ENCODE peak calls at places on chromosomes 7 and 10, in five cellular contexts. J is left lung, D is SK-N-SH, Z is IMR-90, F is cardiac muscle cell. X is an unnamed sample.

GRCh38 chr10:55358539-55358938 is 557.5 kb upstream of the PCDH15 start:
- DNase-seq in J (no peak), D (no peak), Z (no peak), F (no peak), X (no peak)

GRCh38 chr7:149771199-149771636 is 2.2 kb downstream of the ZNF467 start:
- DNase-seq in J (peak; percentile 53), D (no peak), Z (no peak), F (no peak), X (no peak)

GRCh38 chr10:132452216-132452650 is 55.2 kb downstream of the PWWP2B start:
- DNase-seq in J (no peak), D (no peak), Z (no peak), F (no peak), X (no peak)

GRCh38 chr7:81715984-81716588 is 53.8 kb downstream of the HGF start:
- DNase-seq in J (no peak), D (peak; percentile 28), Z (peak; percentile 53), F (peak; percentile 52), X (peak; percentile 15)

GRCh38 chr7:74407958-74408357 is 45.7 kb upstream of the GTF2IRD1 start:
- DNase-seq in J (no peak), D (no peak), Z (no peak), F (no peak), X (no peak)

GRCh38 chr7:82444220-82445049 is 858 bp upstream of the CACNA2D1 start:
- DNase-seq in J (no peak), D (no peak), Z (no peak), F (no peak), X (no peak)

GRCh38 chr7:85426487-85426960 is 239.7 kb upstream of the SEMA3D start:
- DNase-seq in J (peak; percentile 56), D (no peak), Z (peak; percentile 29), F (peak; percentile 16), X (no peak)

GRCh38 chr10:92692697-92693533 is 3.2 kb downstream of the HHEX start:
- DNase-seq in J (no peak), D (no peak), Z (no peak), F (no peak), X (no peak)

GRCh38 chr7:146961617-146962016 is 845.0 kb downstream of the CNTNAP2 start:
- DNase-seq in J (no peak), D (no peak), Z (no peak), F (peak; percentile 85), X (no peak)

GRCh38 chr7:130288168-130288567 is 4.8 kb upstream of the CPA4 start:
- DNase-seq in J (no peak), D (no peak), Z (no peak), F (no peak), X (no peak)

GRCh38 chr10:79074732-79075131 is 6.0 kb downstream of the ZMIZ1 start:
- DNase-seq in J (no peak), D (peak; percentile 68), Z (no peak), F (no peak), X (no peak)

GRCh38 chr7:75639071-75639892 is 99.5 kb downstream of the HIP1 start:
- DNase-seq in J (peak; percentile 43), D (peak; percentile 93), Z (peak; percentile 22), F (peak; percentile 65), X (peak; percentile 76)

GRCh38 chr10:20635545-20635944 is 261.6 kb downstream of the NEBL start:
- DNase-seq in J (no peak), D (peak; percentile 6), Z (no peak), F (no peak), X (no peak)

GRCh38 chr7:109126404-109127050 is 556.9 kb downstream of the DNAJB9 start:
- DNase-seq in J (no peak), D (no peak), Z (no peak), F (peak; percentile 12), X (no peak)

GRCh38 chr10:10259013-10259412 is 758.7 kb upstream of the CELF2 start:
- DNase-seq in J (no peak), D (no peak), Z (no peak), F (no peak), X (no peak)

GRCh38 chr7:128103498-128104108 is 72.4 kb upstream of the LRRC4 start:
- DNase-seq in J (no peak), D (peak; percentile 66), Z (no peak), F (peak; percentile 76), X (no peak)

GRCh38 chr7:68697821-68698280 is 900.4 kb upstream of the AUTS2 start:
- DNase-seq in J (no peak), D (peak; percentile 71), Z (peak; percentile 32), F (peak; percentile 30), X (no peak)

GRCh38 chr10:126928252-126928651 is 23.0 kb downstream of the DOCK1 start:
- DNase-seq in J (no peak), D (no peak), Z (no peak), F (no peak), X (no peak)

GRCh38 chr7:158650821-158651225 is 53.8 kb downstream of the NCAPG2 start:
- DNase-seq in J (no peak), D (no peak), Z (peak; percentile 66), F (peak; percentile 83), X (no peak)

GRCh38 chr10:124380256-124380995 is 38.3 kb downstream of the OAT start:
- DNase-seq in J (no peak), D (peak; percentile 4), Z (no peak), F (no peak), X (no peak)

GRCh38 chr10:96998329-96998888 is 166.3 kb downstream of the LCOR start:
- DNase-seq in J (no peak), D (no peak), Z (peak; percentile 87), F (peak; percentile 79), X (no peak)

GRCh38 chr7:78770422-78771410 is 682.8 kb downstream of the MAGI2 start:
- DNase-seq in J (no peak), D (peak; percentile 47), Z (peak; percentile 71), F (no peak), X (peak; percentile 55)

GRCh38 chr10:96665306-96665705 is 55.0 kb downstream of the PIK3AP1 start:
- DNase-seq in J (no peak), D (no peak), Z (peak; percentile 79), F (no peak), X (no peak)

DNA sequence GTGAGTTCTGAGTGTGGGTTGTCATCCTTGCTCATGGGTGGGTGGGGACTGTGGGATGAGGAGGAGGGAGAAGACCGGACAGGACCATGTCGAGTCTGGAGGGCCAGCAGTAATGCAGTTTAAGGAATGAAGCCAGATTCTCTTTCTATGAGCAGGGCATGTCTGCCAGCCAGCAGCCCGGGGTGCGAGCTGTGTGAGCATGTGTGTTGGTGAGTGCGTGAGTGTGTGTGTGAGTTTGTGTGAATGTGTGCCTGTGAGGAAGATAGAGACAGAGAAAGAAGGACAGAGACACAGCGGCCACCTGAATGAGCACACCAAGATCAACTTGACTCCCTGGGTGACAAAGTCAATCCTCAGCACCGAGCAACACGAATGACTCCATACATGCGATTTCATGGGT is 52.3 kb downstream of the ADARB2 start:
- DNase-seq in J (no peak), D (no peak), Z (no peak), F (no peak), X (no peak)
- H3K9me3 ChIP-seq in J (no peaks in the 10 kb centered on the region), D (no peaks in the 10 kb centered on the region), Z (peaks cover 39% of the 10 kb centered on the region), F (no peaks in the 10 kb centered on the region), X (no peaks in the 10 kb centered on the region)

GRCh38 chr10:71372882-71373495 is 23.7 kb upstream of the CDH23 start:
- DNase-seq in J (no peak), D (no peak), Z (no peak), F (no peak), X (no peak)

GRCh38 chr10:71374481-71375233 is 22.1 kb upstream of the CDH23 start:
- DNase-seq in J (no peak), D (no peak), Z (no peak), F (no peak), X (no peak)

GRCh38 chr10:71369602-71370001 is 27.1 kb upstream of the CDH23 start:
- DNase-seq in J (no peak), D (no peak), Z (no peak), F (no peak), X (no peak)

GRCh38 chr10:71370031-71370430 is 26.7 kb upstream of the CDH23 start:
- DNase-seq in J (no peak), D (no peak), Z (no peak), F (no peak), X (no peak)

DNA sequence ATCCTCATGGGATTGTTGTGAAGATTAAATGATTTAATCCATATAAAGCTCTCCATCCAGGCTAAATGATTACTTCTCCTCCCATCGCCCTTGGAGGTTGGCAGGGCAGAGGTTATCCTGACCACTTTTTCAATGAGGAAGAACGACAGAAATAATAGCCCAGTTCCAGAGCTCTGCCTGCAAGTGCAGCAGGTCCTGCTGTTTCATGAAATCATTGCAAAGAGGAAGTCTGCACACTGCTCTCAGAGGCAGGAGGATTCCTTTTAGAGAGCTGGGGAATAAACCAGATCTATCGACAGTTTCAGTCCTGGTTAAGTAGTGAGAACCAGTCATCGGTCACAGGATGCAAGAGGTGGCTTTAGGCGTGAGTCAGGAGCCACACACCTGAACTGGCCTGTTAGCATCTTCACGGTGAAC is 25.0 kb upstream of the CDH23 start:
- DNase-seq in J (no peak), D (no peak), Z (no peak), F (no peak), X (no peak)
- H3K4me3 ChIP-seq in J (no peak overlapping the region), D (no peak overlapping the region), Z (no peak overlapping the region), F (no peak overlapping the region), X (no peak overlapping the region)

DNA sequence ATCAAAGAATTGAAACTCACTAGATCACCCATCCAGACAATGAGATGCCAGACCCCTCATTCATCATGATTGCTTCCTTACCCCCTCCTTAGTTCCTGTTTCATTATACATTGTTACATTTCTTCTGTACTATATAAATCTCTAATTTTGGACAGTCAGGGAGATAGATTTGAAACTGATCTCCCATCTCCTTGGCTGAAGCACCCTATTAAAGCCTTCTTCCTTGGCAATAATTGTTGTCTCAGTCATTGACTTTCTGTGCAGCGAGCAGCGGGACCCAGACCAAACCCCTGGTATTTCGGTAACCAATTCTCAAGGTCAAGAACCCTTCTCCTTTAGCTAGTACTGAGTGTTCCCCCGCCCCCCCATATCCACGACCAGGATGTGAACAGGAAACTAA is 100.2 kb downstream of the ABLIM1 start:
- DNase-seq in J (no peak), D (no peak), Z (no peak), F (no peak), X (no peak)
- H3K36me3 ChIP-seq in J (no peaks in the 10 kb centered on the region), D (no peaks in the 10 kb centered on the region), Z (no peaks in the 10 kb centered on the region), F (no peaks in the 10 kb centered on the region), X (no peaks in the 10 kb centered on the region)

DNA sequence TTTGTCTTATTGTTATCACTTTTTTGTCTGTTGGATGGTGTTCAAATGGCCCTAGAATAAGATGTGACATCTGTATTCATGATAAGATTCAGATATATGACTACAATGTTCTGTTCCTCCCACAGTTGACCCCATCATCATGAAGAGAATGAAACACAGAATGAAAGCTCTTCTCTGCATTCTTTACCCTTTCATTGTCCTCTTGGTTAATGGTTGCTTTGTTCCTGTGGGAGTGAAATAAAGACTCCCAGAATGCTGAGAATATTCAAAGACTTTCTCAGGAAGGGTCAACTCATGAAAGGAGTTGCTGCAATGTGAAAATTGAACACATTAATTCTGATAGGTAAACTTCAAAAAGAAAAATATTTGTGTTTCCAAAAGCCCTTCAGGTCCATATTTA is 1015.8 kb downstream of the SORCS3 start:
- DNase-seq in J (no peak), D (no peak), Z (no peak), F (no peak), X (no peak)
- H3K9me3 ChIP-seq in J (no peaks in the 10 kb centered on the region), D (no peaks in the 10 kb centered on the region), Z (peaks cover 3% of the 10 kb centered on the region), F (no peaks in the 10 kb centered on the region), X (no peaks in the 10 kb centered on the region)

GRCh38 chr7:96479015-96479645 is 157.2 kb upstream of the SLC25A13 start:
- DNase-seq in J (no peak), D (no peak), Z (no peak), F (no peak), X (no peak)
- H3K4me3 ChIP-seq in J (no peak overlapping the region), D (no peak overlapping the region), Z (no peak overlapping the region), F (no peak overlapping the region), X (no peak overlapping the region)

X was measured in HAP-1.